ENCODE peak calls at places on chromosomes 2 and 18, in eight cellular contexts. Y is GM23338, K is GM12878, C is HCT116, N is upper lobe of left lung, B is sigmoid colon, O is prostate gland, L is Panc1. V is an unnamed sample.
A peak's percentile ranks its signal among the peaks of the same experiment; 100 is the strongest.

GRCh38 chr2:159195719-159196118 is 90.8 kb downstream of the WDSUB1 start:
- DNase-seq in Y (no peak), K (no peak), C (no peak), N (no peak), B (no peak), O (no peak), L (no peak), V (no peak)

GRCh38 chr2:181465686-181466375 is 8.6 kb downstream of the ITGA4 start:
- DNase-seq in Y (no peak), K (no peak), C (no peak), N (no peak), B (no peak), O (no peak), L (no peak), V (no peak)

GRCh38 chr2:39435974-39436591 is 1.0 kb downstream of the MAP4K3 start:
- DNase-seq in Y (no peak), K (no peak), C (no peak), N (no peak), B (no peak), O (peak; percentile 49), L (no peak), V (no peak)

GRCh38 chr2:98517636-98518035 is 73.0 kb downstream of the INPP4A start:
- DNase-seq in Y (no peak), K (no peak), C (no peak), N (no peak), B (no peak), O (no peak), L (no peak), V (no peak)

GRCh38 chr2:222300725-222301295 is 2.0 kb upstream of the PAX3 start:
- DNase-seq in Y (peak; percentile 69), K (no peak), C (no peak), N (no peak), B (no peak), O (no peak), L (no peak), V (no peak)

GRCh38 chr2:27049422-27050280 is 1.8 kb upstream of the AGBL5 start:
- DNase-seq in Y (peak; percentile 37), K (no peak), C (no peak), N (peak; percentile 52), B (peak; percentile 78), O (peak; percentile 10), L (no peak), V (no peak)

GRCh38 chr2:4247796-4248195 is 544.4 kb downstream of the DCDC2C start:
- DNase-seq in Y (no peak), K (no peak), C (no peak), N (no peak), B (no peak), O (no peak), L (no peak), V (no peak)

GRCh38 chr2:40371525-40372277 is 80.2 kb downstream of the SLC8A1 start:
- DNase-seq in Y (peak; percentile 57), K (no peak), C (no peak), N (no peak), B (peak; percentile 85), O (no peak), L (no peak), V (no peak)

GRCh38 chr2:210727549-210727948 is 171.2 kb downstream of the CPS1 start:
- DNase-seq in Y (no peak), K (no peak), C (no peak), N (no peak), B (no peak), O (no peak), L (no peak), V (no peak)

GRCh38 chr2:32058130-32058529 is 5.2 kb upstream of the SPAST start:
- DNase-seq in Y (no peak), K (no peak), C (no peak), N (no peak), B (no peak), O (no peak), L (no peak), V (no peak)

GRCh38 chr2:101981484-101981883 is 10.3 kb upstream of the IL1R2 start:
- DNase-seq in Y (no peak), K (no peak), C (no peak), N (no peak), B (no peak), O (no peak), L (no peak), V (no peak)

GRCh38 chr2:95231723-95232122 is 24.4 kb downstream of the ZNF892 start:
- DNase-seq in Y (peak; percentile 94), K (no peak), C (peak; percentile 66), N (peak; percentile 45), B (no peak), O (peak; percentile 59), L (peak; percentile 45), V (peak; percentile 58)

GRCh38 chr2:18251486-18251885 is 309.0 kb downstream of the RDH14 start:
- DNase-seq in Y (no peak), K (no peak), C (no peak), N (no peak), B (no peak), O (no peak), L (no peak), V (no peak)

GRCh38 chr2:161088658-161089350 is 71.4 kb upstream of the TANK start:
- DNase-seq in Y (no peak), K (peak; percentile 87), C (no peak), N (no peak), B (no peak), O (no peak), L (no peak), V (no peak)

GRCh38 chr2:29747786-29748470 is 173.5 kb downstream of the ALK start:
- DNase-seq in Y (no peak), K (no peak), C (peak; percentile 99), N (peak; percentile 44), B (no peak), O (no peak), L (peak; percentile 100), V (no peak)

GRCh38 chr18:66754335-66754734 is 150.4 kb upstream of the CDH19 start:
- DNase-seq in Y (no peak), K (no peak), C (no peak), N (no peak), B (no peak), O (no peak), L (no peak), V (no peak)

GRCh38 chr2:161063074-161063945 is 96.9 kb upstream of the TANK start:
- DNase-seq in Y (peak; percentile 92), K (peak; percentile 51), C (peak; percentile 75), N (peak; percentile 74), B (peak; percentile 91), O (peak; percentile 91), L (peak; percentile 55), V (peak; percentile 88)

GRCh38 chr18:9627642-9628041 is 13.3 kb upstream of the PPP4R1 start:
- DNase-seq in Y (peak; percentile 46), K (no peak), C (no peak), N (no peak), B (no peak), O (no peak), L (no peak), V (no peak)

GRCh38 chr18:9629709-9630108 is 15.3 kb upstream of the PPP4R1 start:
- DNase-seq in Y (no peak), K (no peak), C (no peak), N (no peak), B (no peak), O (no peak), L (no peak), V (no peak)

GRCh38 chr18:9628984-9629383 is 14.6 kb upstream of the PPP4R1 start:
- DNase-seq in Y (no peak), K (no peak), C (no peak), N (no peak), B (no peak), O (no peak), L (no peak), V (no peak)

GRCh38 chr18:9631814-9632496 is 17.6 kb upstream of the PPP4R1 start:
- DNase-seq in Y (no peak), K (no peak), C (peak; percentile 73), N (no peak), B (no peak), O (no peak), L (peak; percentile 64), V (no peak)

GRCh38 chr18:9630444-9630843 is 16.1 kb upstream of the PPP4R1 start:
- DNase-seq in Y (no peak), K (no peak), C (no peak), N (no peak), B (no peak), O (no peak), L (no peak), V (no peak)
- H3K36me3 ChIP-seq in Y (no peaks in the 10 kb centered on the region), K (no peaks in the 10 kb centered on the region), C (no peaks in the 10 kb centered on the region), N (no peaks in the 10 kb centered on the region), B (no peaks in the 10 kb centered on the region), O (no peaks in the 10 kb centered on the region), L (no peaks in the 10 kb centered on the region), V (no peaks in the 10 kb centered on the region)

DNA sequence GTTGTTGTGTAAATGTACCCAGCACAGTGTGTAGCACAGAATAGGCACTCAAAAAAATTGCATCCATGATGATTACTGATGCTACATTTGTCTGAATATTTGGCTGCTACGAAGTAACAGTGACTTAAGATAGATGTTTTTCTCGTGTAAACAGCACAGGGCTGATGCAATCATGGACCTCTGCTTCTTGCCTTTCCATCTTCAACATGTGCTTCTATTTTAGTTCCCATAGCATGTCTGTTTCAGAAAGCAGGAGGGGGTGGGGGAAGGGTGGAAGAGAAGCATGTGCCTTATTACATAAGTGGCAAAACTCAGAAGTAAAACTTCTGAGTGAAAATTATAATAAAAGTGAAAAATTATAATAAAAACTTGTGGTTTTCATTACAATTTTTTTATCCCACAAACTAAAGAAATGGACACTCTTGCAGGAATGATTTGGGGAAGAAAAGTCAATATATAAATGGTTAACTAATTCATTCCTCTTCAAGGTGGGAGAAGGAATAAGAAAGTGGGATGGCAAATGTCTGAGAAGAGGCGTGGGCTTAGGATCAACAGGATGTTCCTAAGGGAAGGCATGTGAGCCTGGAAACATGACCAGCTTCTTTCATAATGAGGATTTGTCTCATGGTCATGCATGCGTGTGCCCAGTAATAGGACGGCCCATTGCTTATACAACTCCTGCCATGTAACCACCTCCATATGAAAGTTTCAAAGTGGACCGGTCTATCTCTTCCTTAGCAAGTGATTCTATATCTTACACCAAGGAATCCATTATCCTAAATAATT is 27.2 kb downstream of the CCBE1 start:
- DNase-seq in Y (no peak), K (no peak), C (no peak), N (no peak), B (peak; percentile 79), O (no peak), L (no peak), V (no peak)
- TF ChIP-seq POLR2AphosphoS5 in Y (no peak), K (no peak), C (no peak), N (no peak), B (peak; percentile 28), O (no peak), L (no peak), V (no peak)

DNA sequence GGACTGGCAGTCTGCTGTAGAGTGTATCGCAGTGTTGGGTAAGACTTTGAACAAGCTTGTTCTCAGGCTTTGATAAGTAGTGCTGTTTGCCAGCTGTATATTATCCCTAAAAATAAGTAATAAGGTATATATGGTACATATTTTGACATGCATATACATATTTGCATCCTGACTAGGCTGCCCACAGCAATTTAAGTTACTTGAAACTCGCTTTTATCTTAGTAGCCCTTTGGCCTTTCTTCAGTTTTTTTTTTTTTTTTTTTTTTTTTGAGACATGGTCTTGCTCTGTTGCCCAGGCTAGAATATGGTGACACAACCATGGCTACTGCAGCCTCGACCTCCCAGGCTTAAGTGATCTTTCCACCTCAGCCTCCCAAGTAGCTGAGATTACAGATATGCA is 18.2 kb downstream of the MSH6 start:
- DNase-seq in Y (no peak), K (no peak), C (no peak), N (no peak), B (no peak), O (no peak), L (no peak), V (no peak)
- H3K36me3 ChIP-seq in Y (peaks cover 98% of the 10 kb centered on the region), K (peaks cover 63% of the 10 kb centered on the region), C (peaks cover 74% of the 10 kb centered on the region), N (peaks cover 69% of the 10 kb centered on the region), B (peaks cover 10% of the 10 kb centered on the region), O (peaks cover 3% of the 10 kb centered on the region), L (peaks cover 35% of the 10 kb centered on the region), V (peaks cover 97% of the 10 kb centered on the region)

GRCh38 chr2:19361325-19361990 is 3.0 kb upstream of the OSR1 start:
- DNase-seq in Y (peak; percentile 63), K (no peak), C (no peak), N (no peak), B (peak; percentile 70), O (no peak), L (no peak), V (no peak)
- TF ChIP-seq POLR2AphosphoS5 in Y (no peak), K (no peak), C (no peak), N (no peak), B (no peak), O (no peak), L (no peak), V (no peak)